ENCODE peak calls at places on chromosomes 7 and 10, in nine cellular contexts. I is tibial artery, B is gastrocnemius medialis, V is MM.1S, Q is osteoblast, C is OCI-LY7, L is choroid plexus epithelial cell, D is fibroblast of mammary gland, W is cardiac fibroblast. S is an unnamed sample.

GRCh38 chr7:81399461-81399860 is 370.4 kb downstream of the HGF start:
- DNase-seq in I (no peak), B (no peak), V (no peak), Q (no peak), C (no peak), L (peak; percentile 32), D (no peak), W (peak; percentile 12), S (peak; percentile 30)

GRCh38 chr7:132221356-132221755 is 354.9 kb downstream of the PLXNA4 start:
- DNase-seq in I (no peak), B (no peak), V (no peak), Q (no peak), C (no peak), L (no peak), D (no peak), W (no peak), S (no peak)

GRCh38 chr10:121510201-121510771 is 88.0 kb downstream of the FGFR2 start:
- DNase-seq in I (no peak), B (no peak), V (no peak), Q (no peak), C (no peak), L (no peak), D (no peak), W (no peak), S (no peak)

GRCh38 chr7:151428393-151429231 is 11.3 kb downstream of the CRYGN start:
- DNase-seq in I (no peak), B (peak; percentile 7), V (no peak), Q (peak; percentile 90), C (no peak), L (peak; percentile 97), D (peak; percentile 79), W (no peak), S (peak; percentile 68)

GRCh38 chr7:36072620-36073019 is 80.4 kb upstream of the EEPD1 start:
- DNase-seq in I (no peak), B (no peak), V (no peak), Q (no peak), C (no peak), L (no peak), D (no peak), W (no peak), S (no peak)

GRCh38 chr10:1364151-1364910 is 308.1 kb downstream of the WDR37 start:
- DNase-seq in I (no peak), B (no peak), V (no peak), Q (no peak), C (no peak), L (no peak), D (no peak), W (no peak), S (no peak)

GRCh38 chr10:98340261-98340675 is 72.3 kb upstream of the LOXL4 start:
- DNase-seq in I (no peak), B (peak; percentile 81), V (peak; percentile 85), Q (no peak), C (peak; percentile 62), L (peak; percentile 41), D (peak; percentile 37), W (peak; percentile 43), S (peak; percentile 26)

GRCh38 chr7:24325708-24326107 is 41.7 kb downstream of the NPY start:
- DNase-seq in I (no peak), B (no peak), V (no peak), Q (no peak), C (peak; percentile 93), L (no peak), D (no peak), W (no peak), S (no peak)

GRCh38 chr10:25547391-25547790 is 372.6 kb downstream of the GPR158 start:
- DNase-seq in I (no peak), B (no peak), V (no peak), Q (no peak), C (no peak), L (peak; percentile 65), D (no peak), W (peak; percentile 53), S (peak; percentile 69)

GRCh38 chr7:150409300-150410030 is 30.3 kb downstream of the ZNF775 start:
- DNase-seq in I (no peak), B (no peak), V (no peak), Q (peak; percentile 47), C (no peak), L (no peak), D (no peak), W (no peak), S (no peak)

GRCh38 chr7:11896663-11897062 is 64.7 kb upstream of the THSD7A start:
- DNase-seq in I (no peak), B (no peak), V (no peak), Q (no peak), C (no peak), L (no peak), D (no peak), W (no peak), S (no peak)

GRCh38 chr7:8290645-8291308 is 28.8 kb upstream of the ICA1 start:
- DNase-seq in I (no peak), B (no peak), V (no peak), Q (no peak), C (no peak), L (no peak), D (no peak), W (no peak), S (no peak)

GRCh38 chr10:133474833-133475734 is 21.3 kb downstream of the SCART1 start:
- DNase-seq in I (no peak), B (no peak), V (no peak), Q (peak; percentile 75), C (no peak), L (no peak), D (no peak), W (no peak), S (no peak)

GRCh38 chr7:16989883-16990413 is 108.2 kb upstream of the AGR3 start:
- DNase-seq in I (peak; percentile 82), B (peak; percentile 62), V (no peak), Q (peak; percentile 49), C (no peak), L (peak; percentile 91), D (peak; percentile 90), W (peak; percentile 90), S (peak; percentile 98)

GRCh38 chr10:89279449-89279869 is 22.4 kb upstream of the IFIT2 start:
- DNase-seq in I (no peak), B (no peak), V (no peak), Q (no peak), C (no peak), L (peak; percentile 81), D (peak; percentile 72), W (peak; percentile 67), S (peak; percentile 93)

GRCh38 chr10:121241337-121241736 is 356.9 kb downstream of the FGFR2 start:
- DNase-seq in I (no peak), B (no peak), V (no peak), Q (no peak), C (no peak), L (no peak), D (no peak), W (no peak), S (no peak)

GRCh38 chr10:70927221-70927943 is 39.0 kb upstream of the PCBD1 start:
- DNase-seq in I (no peak), B (no peak), V (no peak), Q (peak; percentile 92), C (no peak), L (peak; percentile 13), D (no peak), W (peak; percentile 5), S (peak; percentile 25)

GRCh38 chr10:70928140-70928539 is 39.8 kb upstream of the PCBD1 start:
- DNase-seq in I (no peak), B (no peak), V (no peak), Q (peak; percentile 75), C (no peak), L (no peak), D (no peak), W (no peak), S (no peak)

GRCh38 chr10:70923696-70924095 is 35.3 kb upstream of the PCBD1 start:
- DNase-seq in I (no peak), B (no peak), V (no peak), Q (no peak), C (no peak), L (no peak), D (no peak), W (no peak), S (no peak)

GRCh38 chr10:70926215-70927000 is 38.0 kb upstream of the PCBD1 start:
- DNase-seq in I (no peak), B (no peak), V (no peak), Q (peak; percentile 78), C (no peak), L (no peak), D (no peak), W (no peak), S (no peak)

GRCh38 chr10:70925377-70926214 is 37.2 kb upstream of the PCBD1 start:
- DNase-seq in I (peak; percentile 36), B (no peak), V (no peak), Q (peak; percentile 96), C (peak; percentile 38), L (peak; percentile 32), D (peak; percentile 12), W (peak; percentile 36), S (peak; percentile 22)
- TF ChIP-seq CTCF in I (peak; percentile 95), B (peak; percentile 82), V (peak; percentile 95), Q (peak; percentile 75), C (peak; percentile 89), L (peak; percentile 90), D (peak; percentile 67), W (peak; percentile 96), S (peak; percentile 85)

GRCh38 chr10:58513189-58514101 is 773 bp downstream of the BICC1 start:
- DNase-seq in I (peak; percentile 77), B (peak; percentile 81), V (no peak), Q (peak; percentile 96), C (no peak), L (peak; percentile 88), D (peak; percentile 88), W (peak; percentile 83), S (peak; percentile 89)
- H3K4me3 ChIP-seq in I (peak overlapping the region; percentile 76), B (peak overlapping the region; percentile 71), V (peak overlapping the region; percentile 41), Q (peak overlapping the region; percentile 90), C (no peak overlapping the region), L (peak overlapping the region; percentile 80), D (peak overlapping the region; percentile 78), W (peak overlapping the region; percentile 80), S (peak overlapping the region; percentile 76)

DNA sequence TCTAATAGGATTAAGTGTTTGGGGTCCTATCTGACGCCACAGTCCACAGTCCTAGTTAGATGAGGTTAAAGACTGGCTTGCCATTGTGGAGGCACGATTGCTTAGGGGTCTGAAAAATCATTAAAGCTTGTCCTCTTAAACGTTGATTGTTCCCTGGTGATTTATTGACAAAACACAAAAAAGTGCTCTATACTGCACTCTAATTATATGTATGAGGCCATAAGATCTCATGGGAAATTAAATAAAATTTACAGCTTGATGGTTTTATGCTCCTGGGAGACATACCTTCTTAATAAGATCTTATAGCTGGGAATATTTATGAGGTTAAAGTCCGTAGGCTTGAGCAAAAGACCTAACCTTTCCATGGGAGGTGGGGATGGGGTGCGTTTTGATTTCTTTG is 650.2 kb upstream of the GALNT17 start:
- DNase-seq in I (no peak), B (no peak), V (no peak), Q (no peak), C (no peak), L (no peak), D (no peak), W (no peak), S (no peak)
- TF ChIP-seq CTCF in I (no peak), B (no peak), V (no peak), Q (no peak), C (no peak), L (no peak), D (no peak), W (no peak), S (no peak)

GRCh38 chr7:6639627-6640026 is 2.5 kb downstream of the ZNF316 start:
- DNase-seq in I (no peak), B (no peak), V (no peak), Q (no peak), C (no peak), L (no peak), D (no peak), W (no peak), S (no peak)
- H3K4me3 ChIP-seq in I (no peak overlapping the region), B (no peak overlapping the region), V (no peak overlapping the region), Q (no peak overlapping the region), C (no peak overlapping the region), L (no peak overlapping the region), D (no peak overlapping the region), W (no peak overlapping the region), S (no peak overlapping the region)

GRCh38 chr7:134943785-134944400 is 42.4 kb upstream of the AGBL3 start:
- DNase-seq in I (no peak), B (no peak), V (peak; percentile 55), Q (no peak), C (peak; percentile 27), L (peak; percentile 68), D (peak; percentile 58), W (peak; percentile 55), S (peak; percentile 64)
- TF ChIP-seq CTCF in I (peak; percentile 30), B (no peak), V (peak; percentile 53), Q (peak; percentile 14), C (peak; percentile 67), L (peak; percentile 38), D (peak; percentile 33), W (peak; percentile 18), S (peak; percentile 29)